ENCODE peak calls at places on chromosomes 3 and 15, in seven cellular contexts. One of them, this sample, is unnamed.
A peak's percentile ranks its signal among the peaks of the same experiment; 100 is the strongest.

GRCh38 chr15:92059036-92059970 is 205.8 kb downstream of the SLCO3A1 start:
- DNase-seq in CD8-positive, alpha-beta memory T cell: no peak
- DNase-seq in DND-41: no peak
- DNase-seq in heart left ventricle: no peak
- DNase-seq in H9: no peak
- DNase-seq in iPS DF 6.9: no peak
- DNase-seq in effector memory CD4-positive, alpha-beta T cell: no peak
- DNase-seq in this sample: no peak

GRCh38 chr3:163327086-163327485 is 1751.2 kb downstream of the SI start:
- DNase-seq in H9: no peak
- DNase-seq in CD8-positive, alpha-beta memory T cell: no peak
- DNase-seq in iPS DF 6.9: no peak
- DNase-seq in effector memory CD4-positive, alpha-beta T cell: no peak
- DNase-seq in DND-41: no peak
- DNase-seq in heart left ventricle: no peak
- DNase-seq in this sample: no peak

GRCh38 chr3:70702132-70702531 is 389.7 kb upstream of the MDFIC2 start:
- DNase-seq in effector memory CD4-positive, alpha-beta T cell: no peak
- DNase-seq in DND-41: no peak
- DNase-seq in heart left ventricle: no peak
- DNase-seq in H9: no peak
- DNase-seq in iPS DF 6.9: no peak
- DNase-seq in CD8-positive, alpha-beta memory T cell: no peak
- DNase-seq in this sample: no peak

GRCh38 chr3:197325773-197326172 is 27.4 kb upstream of the DLG1 start:
- DNase-seq in DND-41: no peak
- DNase-seq in heart left ventricle: no peak
- DNase-seq in H9: no peak
- DNase-seq in iPS DF 6.9: no peak
- DNase-seq in CD8-positive, alpha-beta memory T cell: no peak
- DNase-seq in effector memory CD4-positive, alpha-beta T cell: no peak
- DNase-seq in this sample: no peak

GRCh38 chr3:24352893-24353553 is 141.6 kb downstream of the THRB start:
- DNase-seq in iPS DF 6.9: no peak
- DNase-seq in effector memory CD4-positive, alpha-beta T cell: no peak
- DNase-seq in heart left ventricle: no peak
- DNase-seq in CD8-positive, alpha-beta memory T cell: no peak
- DNase-seq in H9: no peak
- DNase-seq in DND-41: no peak
- DNase-seq in this sample: no peak

GRCh38 chr3:101624857-101625256 is 50.9 kb downstream of the PCNP start:
- DNase-seq in H9: peak; percentile 20
- DNase-seq in DND-41: no peak
- DNase-seq in iPS DF 6.9: no peak
- DNase-seq in effector memory CD4-positive, alpha-beta T cell: no peak
- DNase-seq in heart left ventricle: no peak
- DNase-seq in CD8-positive, alpha-beta memory T cell: no peak
- DNase-seq in this sample: no peak

GRCh38 chr15:99305761-99306505 is 54.7 kb downstream of the LRRC28 start:
- DNase-seq in CD8-positive, alpha-beta memory T cell: no peak
- DNase-seq in iPS DF 6.9: no peak
- DNase-seq in effector memory CD4-positive, alpha-beta T cell: no peak
- DNase-seq in DND-41: no peak
- DNase-seq in H9: no peak
- DNase-seq in heart left ventricle: peak; percentile 66
- DNase-seq in this sample: peak; percentile 58

GRCh38 chr3:23253214-23253613 is 50.1 kb downstream of the UBE2E2 start:
- DNase-seq in H9: no peak
- DNase-seq in DND-41: no peak
- DNase-seq in effector memory CD4-positive, alpha-beta T cell: no peak
- DNase-seq in iPS DF 6.9: no peak
- DNase-seq in CD8-positive, alpha-beta memory T cell: no peak
- DNase-seq in heart left ventricle: no peak
- DNase-seq in this sample: no peak

GRCh38 chr3:55935241-55935640 is 448.1 kb upstream of the WNT5A start:
- DNase-seq in effector memory CD4-positive, alpha-beta T cell: no peak
- DNase-seq in DND-41: no peak
- DNase-seq in heart left ventricle: no peak
- DNase-seq in iPS DF 6.9: no peak
- DNase-seq in CD8-positive, alpha-beta memory T cell: no peak
- DNase-seq in H9: no peak
- DNase-seq in this sample: no peak

GRCh38 chr3:191100516-191100915 is 98.5 kb upstream of the OSTN start:
- DNase-seq in DND-41: no peak
- DNase-seq in heart left ventricle: no peak
- DNase-seq in iPS DF 6.9: no peak
- DNase-seq in CD8-positive, alpha-beta memory T cell: no peak
- DNase-seq in effector memory CD4-positive, alpha-beta T cell: no peak
- DNase-seq in H9: no peak
- DNase-seq in this sample: no peak

GRCh38 chr15:39315200-39315599 is 265.7 kb upstream of the THBS1 start:
- DNase-seq in effector memory CD4-positive, alpha-beta T cell: no peak
- DNase-seq in DND-41: no peak
- DNase-seq in heart left ventricle: no peak
- DNase-seq in H9: no peak
- DNase-seq in CD8-positive, alpha-beta memory T cell: no peak
- DNase-seq in iPS DF 6.9: no peak
- DNase-seq in this sample: no peak

GRCh38 chr3:147354621-147355020 is 51.7 kb downstream of the ZIC4 start:
- DNase-seq in H9: peak; percentile 53
- DNase-seq in heart left ventricle: no peak
- DNase-seq in effector memory CD4-positive, alpha-beta T cell: no peak
- DNase-seq in iPS DF 6.9: no peak
- DNase-seq in DND-41: no peak
- DNase-seq in CD8-positive, alpha-beta memory T cell: no peak
- DNase-seq in this sample: no peak

GRCh38 chr3:59300727-59301134 is 250.9 kb upstream of the CFAP20DC start:
- DNase-seq in effector memory CD4-positive, alpha-beta T cell: no peak
- DNase-seq in H9: no peak
- DNase-seq in iPS DF 6.9: no peak
- DNase-seq in DND-41: no peak
- DNase-seq in heart left ventricle: no peak
- DNase-seq in CD8-positive, alpha-beta memory T cell: no peak
- DNase-seq in this sample: no peak

GRCh38 chr3:155890671-155891190 is 20.3 kb downstream of the GMPS start:
- DNase-seq in H9: no peak
- DNase-seq in iPS DF 6.9: no peak
- DNase-seq in DND-41: no peak
- DNase-seq in heart left ventricle: no peak
- DNase-seq in CD8-positive, alpha-beta memory T cell: no peak
- DNase-seq in effector memory CD4-positive, alpha-beta T cell: no peak
- DNase-seq in this sample: no peak

GRCh38 chr3:5136619-5137429 is 14.7 kb downstream of the ARL8B start:
- DNase-seq in H9: peak; percentile 31
- DNase-seq in effector memory CD4-positive, alpha-beta T cell: no peak
- DNase-seq in heart left ventricle: no peak
- DNase-seq in DND-41: peak; percentile 63
- DNase-seq in iPS DF 6.9: no peak
- DNase-seq in CD8-positive, alpha-beta memory T cell: no peak
- DNase-seq in this sample: no peak

GRCh38 chr3:32934150-32934742 is 17.2 kb upstream of the CCR4 start:
- DNase-seq in heart left ventricle: no peak
- DNase-seq in CD8-positive, alpha-beta memory T cell: no peak
- DNase-seq in iPS DF 6.9: no peak
- DNase-seq in H9: no peak
- DNase-seq in effector memory CD4-positive, alpha-beta T cell: no peak
- DNase-seq in DND-41: peak; percentile 33
- DNase-seq in this sample: no peak

GRCh38 chr15:65903296-65904073 is 34.2 kb downstream of the RAB11A start:
- DNase-seq in heart left ventricle: no peak
- DNase-seq in iPS DF 6.9: no peak
- DNase-seq in DND-41: no peak
- DNase-seq in effector memory CD4-positive, alpha-beta T cell: no peak
- DNase-seq in CD8-positive, alpha-beta memory T cell: no peak
- DNase-seq in H9: peak; percentile 7
- DNase-seq in this sample: no peak

GRCh38 chr3:57943525-57944312 is 64.5 kb upstream of the FLNB start:
- DNase-seq in effector memory CD4-positive, alpha-beta T cell: no peak
- DNase-seq in DND-41: no peak
- DNase-seq in heart left ventricle: no peak
- DNase-seq in iPS DF 6.9: no peak
- DNase-seq in H9: no peak
- DNase-seq in CD8-positive, alpha-beta memory T cell: no peak
- DNase-seq in this sample: peak; percentile 33

GRCh38 chr3:72234394-72234793 is 449.4 kb upstream of the PROK2 start:
- DNase-seq in H9: no peak
- DNase-seq in heart left ventricle: no peak
- DNase-seq in DND-41: no peak
- DNase-seq in effector memory CD4-positive, alpha-beta T cell: no peak
- DNase-seq in iPS DF 6.9: no peak
- DNase-seq in CD8-positive, alpha-beta memory T cell: no peak
- DNase-seq in this sample: peak; percentile 45

GRCh38 chr15:87686308-87686707 is 570.2 kb downstream of the NTRK3 start:
- DNase-seq in heart left ventricle: no peak
- DNase-seq in H9: no peak
- DNase-seq in DND-41: no peak
- DNase-seq in CD8-positive, alpha-beta memory T cell: no peak
- DNase-seq in iPS DF 6.9: no peak
- DNase-seq in effector memory CD4-positive, alpha-beta T cell: no peak
- DNase-seq in this sample: no peak

GRCh38 chr3:16723994-16724393 is 118.8 kb upstream of the DAZL start:
- DNase-seq in heart left ventricle: no peak
- DNase-seq in effector memory CD4-positive, alpha-beta T cell: no peak
- DNase-seq in CD8-positive, alpha-beta memory T cell: no peak
- DNase-seq in H9: peak; percentile 68
- DNase-seq in iPS DF 6.9: peak; percentile 27
- DNase-seq in DND-41: peak; percentile 25
- DNase-seq in this sample: no peak

GRCh38 chr3:49305608-49306007 is 28.6 kb upstream of the C3orf62 start:
- DNase-seq in DND-41: no peak
- DNase-seq in CD8-positive, alpha-beta memory T cell: no peak
- DNase-seq in iPS DF 6.9: no peak
- DNase-seq in H9: no peak
- DNase-seq in heart left ventricle: no peak
- DNase-seq in effector memory CD4-positive, alpha-beta T cell: no peak
- DNase-seq in this sample: no peak

GRCh38 chr3:30752961-30753360 is 141.5 kb downstream of the GADL1 start:
- DNase-seq in DND-41: peak; percentile 37
- DNase-seq in CD8-positive, alpha-beta memory T cell: no peak
- DNase-seq in effector memory CD4-positive, alpha-beta T cell: no peak
- DNase-seq in iPS DF 6.9: no peak
- DNase-seq in H9: no peak
- DNase-seq in heart left ventricle: no peak
- DNase-seq in this sample: no peak

GRCh38 chr3:123764642-123765041 is 119.5 kb downstream of the MYLK start:
- DNase-seq in heart left ventricle: no peak
- DNase-seq in iPS DF 6.9: no peak
- DNase-seq in effector memory CD4-positive, alpha-beta T cell: no peak
- DNase-seq in DND-41: no peak
- DNase-seq in H9: no peak
- DNase-seq in CD8-positive, alpha-beta memory T cell: no peak
- DNase-seq in this sample: no peak

GRCh38 chr3:142026333-142026732 is 123.0 kb downstream of the TFDP2 start:
- DNase-seq in CD8-positive, alpha-beta memory T cell: no peak
- DNase-seq in H9: no peak
- DNase-seq in DND-41: no peak
- DNase-seq in effector memory CD4-positive, alpha-beta T cell: no peak
- DNase-seq in heart left ventricle: no peak
- DNase-seq in iPS DF 6.9: no peak
- DNase-seq in this sample: no peak

DNA sequence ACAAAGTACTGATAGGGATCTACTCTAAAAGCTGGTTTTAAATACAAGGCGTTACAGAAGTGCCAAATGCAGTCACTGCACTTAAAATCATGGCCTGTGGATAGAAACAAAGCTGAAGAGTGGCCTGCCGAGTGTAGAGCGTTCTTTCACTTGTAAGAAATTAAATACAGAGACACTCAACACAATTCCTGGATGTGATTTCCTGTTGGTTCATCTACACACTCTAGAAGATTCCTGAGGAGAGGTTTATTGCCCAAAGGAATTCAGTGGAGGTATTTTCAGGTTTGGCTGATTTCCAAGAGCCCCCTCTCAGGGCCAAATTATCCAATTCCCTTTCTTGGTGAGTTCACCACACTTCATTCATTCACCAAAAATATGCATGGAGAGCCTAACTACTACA is 200.3 kb upstream of the IL12A start:
- DNase-seq in effector memory CD4-positive, alpha-beta T cell: no peak
- DNase-seq in iPS DF 6.9: no peak
- DNase-seq in H9: no peak
- DNase-seq in DND-41: no peak
- DNase-seq in CD8-positive, alpha-beta memory T cell: no peak
- DNase-seq in heart left ventricle: no peak
- DNase-seq in this sample: no peak
- H3K4me1 ChIP-seq in effector memory CD4-positive, alpha-beta T cell: no peaks in the 10 kb centered on the region
- H3K4me1 ChIP-seq in iPS DF 6.9: no peaks in the 10 kb centered on the region
- H3K4me1 ChIP-seq in H9: no peaks in the 10 kb centered on the region
- H3K4me1 ChIP-seq in DND-41: no peaks in the 10 kb centered on the region
- H3K4me1 ChIP-seq in CD8-positive, alpha-beta memory T cell: no peaks in the 10 kb centered on the region
- H3K4me1 ChIP-seq in heart left ventricle: peaks cover 50% of the 10 kb centered on the region
- H3K4me1 ChIP-seq in this sample: peaks cover 8% of the 10 kb centered on the region

GRCh38 chr3:46977811-46978195 is 1.3 kb upstream of the CCDC12 start:
- DNase-seq in H9: no peak
- DNase-seq in iPS DF 6.9: no peak
- DNase-seq in CD8-positive, alpha-beta memory T cell: no peak
- DNase-seq in effector memory CD4-positive, alpha-beta T cell: no peak
- DNase-seq in DND-41: no peak
- DNase-seq in heart left ventricle: no peak
- DNase-seq in this sample: no peak
- H3K4me1 ChIP-seq in H9: peaks cover 4% of the 10 kb centered on the region
- H3K4me1 ChIP-seq in iPS DF 6.9: peaks cover 7% of the 10 kb centered on the region
- H3K4me1 ChIP-seq in CD8-positive, alpha-beta memory T cell: peaks cover 71% of the 10 kb centered on the region
- H3K4me1 ChIP-seq in effector memory CD4-positive, alpha-beta T cell: peaks cover 47% of the 10 kb centered on the region
- H3K4me1 ChIP-seq in DND-41: peaks cover 71% of the 10 kb centered on the region
- H3K4me1 ChIP-seq in heart left ventricle: peaks cover 44% of the 10 kb centered on the region
- H3K4me1 ChIP-seq in this sample: peaks cover 16% of the 10 kb centered on the region

DNA sequence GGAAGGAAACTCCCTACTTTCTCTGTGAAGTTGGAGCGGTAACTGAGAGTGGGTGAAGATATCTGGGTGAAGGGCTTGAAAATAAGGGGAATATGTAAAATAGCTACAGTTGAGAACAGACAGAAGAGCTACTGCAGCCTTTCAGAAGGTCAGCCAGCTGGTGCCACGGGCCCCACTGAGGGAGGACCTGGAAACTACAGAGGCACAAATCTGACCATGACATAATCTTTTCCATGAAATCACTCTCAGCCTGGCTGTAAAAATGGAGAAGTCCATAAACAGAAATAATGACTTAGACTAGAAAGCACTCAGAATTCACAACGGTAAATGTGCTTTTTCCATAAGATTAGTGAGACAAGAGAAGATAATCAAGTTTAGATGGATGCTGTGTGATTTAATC is 46.4 kb downstream of the ST3GAL6 start:
- DNase-seq in CD8-positive, alpha-beta memory T cell: no peak
- DNase-seq in DND-41: no peak
- DNase-seq in iPS DF 6.9: no peak
- DNase-seq in effector memory CD4-positive, alpha-beta T cell: no peak
- DNase-seq in heart left ventricle: no peak
- DNase-seq in H9: no peak
- DNase-seq in this sample: no peak
- H3K4me1 ChIP-seq in CD8-positive, alpha-beta memory T cell: no peaks in the 10 kb centered on the region
- H3K4me1 ChIP-seq in DND-41: no peaks in the 10 kb centered on the region
- H3K4me1 ChIP-seq in iPS DF 6.9: no peaks in the 10 kb centered on the region
- H3K4me1 ChIP-seq in effector memory CD4-positive, alpha-beta T cell: no peaks in the 10 kb centered on the region
- H3K4me1 ChIP-seq in heart left ventricle: peaks cover 9% of the 10 kb centered on the region
- H3K4me1 ChIP-seq in H9: no peaks in the 10 kb centered on the region
- H3K4me1 ChIP-seq in this sample: no peaks in the 10 kb centered on the region

DNA sequence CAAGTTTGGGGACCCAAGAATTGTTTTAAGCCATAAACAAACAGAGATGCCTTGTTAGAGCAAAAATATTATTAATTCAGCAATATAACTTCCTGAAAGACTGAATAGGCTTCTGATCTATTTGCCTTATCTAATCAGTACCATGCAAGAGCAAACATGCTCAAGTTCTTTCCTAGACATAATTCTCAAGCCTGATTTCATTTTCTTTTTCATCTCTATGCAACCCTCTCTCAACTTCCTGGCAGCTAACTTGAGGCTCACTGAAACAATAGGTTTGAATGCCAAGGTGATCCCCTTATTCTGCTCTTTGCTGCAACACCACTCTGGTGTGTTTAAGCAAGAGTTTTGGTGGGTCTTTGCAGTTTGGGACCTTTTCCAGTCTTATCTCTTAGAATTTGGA is 230.9 kb upstream of the CD96 start:
- DNase-seq in H9: no peak
- DNase-seq in iPS DF 6.9: no peak
- DNase-seq in CD8-positive, alpha-beta memory T cell: no peak
- DNase-seq in effector memory CD4-positive, alpha-beta T cell: no peak
- DNase-seq in heart left ventricle: no peak
- DNase-seq in DND-41: peak; percentile 51
- DNase-seq in this sample: no peak
- H3K4me1 ChIP-seq in H9: no peaks in the 10 kb centered on the region
- H3K4me1 ChIP-seq in iPS DF 6.9: no peaks in the 10 kb centered on the region
- H3K4me1 ChIP-seq in CD8-positive, alpha-beta memory T cell: peaks cover 51% of the 10 kb centered on the region
- H3K4me1 ChIP-seq in effector memory CD4-positive, alpha-beta T cell: peaks cover 24% of the 10 kb centered on the region
- H3K4me1 ChIP-seq in heart left ventricle: no peaks in the 10 kb centered on the region
- H3K4me1 ChIP-seq in DND-41: peaks cover 98% of the 10 kb centered on the region
- H3K4me1 ChIP-seq in this sample: no peaks in the 10 kb centered on the region

This sample was measured in uterus.